ENCODE peak calls at places on chromosomes 6 and 20, in four cellular contexts. One of them, this sample, is unnamed.

GRCh38 chr6:74931567-74931966 is 274.3 kb downstream of the COL12A1 start:
- DNase-seq in GM12878: no peak
- DNase-seq in HCT116: no peak
- DNase-seq in adrenal gland: no peak
- DNase-seq in this sample: no peak

GRCh38 chr6:12137480-12137879 is 125.4 kb downstream of the HIVEP1 start:
- DNase-seq in GM12878: no peak
- DNase-seq in HCT116: no peak
- DNase-seq in adrenal gland: peak
- DNase-seq in this sample: peak

GRCh38 chr6:27867941-27868705 is 44.1 kb downstream of the OR2B2 start:
- DNase-seq in GM12878: no peak
- DNase-seq in adrenal gland: no peak
- DNase-seq in HCT116: no peak
- DNase-seq in this sample: no peak

GRCh38 chr6:2197984-2198383 is 47.4 kb downstream of the GMDS start:
- DNase-seq in GM12878: no peak
- DNase-seq in adrenal gland: no peak
- DNase-seq in HCT116: no peak
- DNase-seq in this sample: no peak

GRCh38 chr6:107128175-107128574 is 12.9 kb upstream of the BEND3 start:
- DNase-seq in GM12878: no peak
- DNase-seq in HCT116: no peak
- DNase-seq in adrenal gland: no peak
- DNase-seq in this sample: no peak

GRCh38 chr6:18978330-18979128 is 591.4 kb downstream of the RNF144B start:
- DNase-seq in HCT116: no peak
- DNase-seq in adrenal gland: no peak
- DNase-seq in GM12878: no peak
- DNase-seq in this sample: peak

GRCh38 chr6:108651781-108652227 is 91.1 kb downstream of the FOXO3 start:
- DNase-seq in HCT116: no peak
- DNase-seq in GM12878: no peak
- DNase-seq in adrenal gland: no peak
- DNase-seq in this sample: peak

GRCh38 chr20:62938105-62938888 is at the start of gene GID8:
- DNase-seq in adrenal gland: peak
- DNase-seq in HCT116: no peak
- DNase-seq in GM12878: no peak
- DNase-seq in this sample: peak

GRCh38 chr6:127791779-127792528 is 108.9 kb downstream of the THEMIS start:
- DNase-seq in HCT116: no peak
- DNase-seq in GM12878: no peak
- DNase-seq in adrenal gland: no peak
- DNase-seq in this sample: no peak

GRCh38 chr20:4916991-4917881 is 84.1 kb downstream of the SLC23A2 start:
- DNase-seq in adrenal gland: no peak
- DNase-seq in GM12878: no peak
- DNase-seq in HCT116: no peak
- DNase-seq in this sample: no peak

GRCh38 chr6:97557355-97557754 is 274.3 kb upstream of the MMS22L start:
- DNase-seq in HCT116: no peak
- DNase-seq in GM12878: no peak
- DNase-seq in adrenal gland: no peak
- DNase-seq in this sample: no peak

GRCh38 chr6:155402656-155403304 is 52.9 kb downstream of the NOX3 start:
- DNase-seq in HCT116: no peak
- DNase-seq in adrenal gland: no peak
- DNase-seq in GM12878: no peak
- DNase-seq in this sample: no peak

GRCh38 chr20:17848249-17848648 is 120.3 kb downstream of the SNX5 start:
- DNase-seq in adrenal gland: no peak
- DNase-seq in GM12878: no peak
- DNase-seq in HCT116: no peak
- DNase-seq in this sample: no peak

GRCh38 chr6:37483917-37484785 is 15.5 kb downstream of the CCDC167 start:
- DNase-seq in HCT116: no peak
- DNase-seq in adrenal gland: peak
- DNase-seq in GM12878: no peak
- DNase-seq in this sample: peak

GRCh38 chr6:107409942-107410341 is 49.4 kb downstream of the PDSS2 start:
- DNase-seq in GM12878: no peak
- DNase-seq in HCT116: no peak
- DNase-seq in adrenal gland: no peak
- DNase-seq in this sample: no peak

GRCh38 chr6:15744824-15745402 is 82.1 kb upstream of the DTNBP1 start:
- DNase-seq in GM12878: no peak
- DNase-seq in HCT116: no peak
- DNase-seq in adrenal gland: no peak
- DNase-seq in this sample: no peak

GRCh38 chr6:159943965-159944598 is 24.8 kb upstream of the IGF2R start:
- DNase-seq in GM12878: no peak
- DNase-seq in adrenal gland: no peak
- DNase-seq in HCT116: no peak
- DNase-seq in this sample: no peak

GRCh38 chr6:159939591-159940016 is 29.3 kb upstream of the IGF2R start:
- DNase-seq in HCT116: no peak
- DNase-seq in adrenal gland: peak
- DNase-seq in GM12878: no peak
- DNase-seq in this sample: peak

GRCh38 chr6:159945801-159946392 is 23.0 kb upstream of the IGF2R start:
- DNase-seq in HCT116: no peak
- DNase-seq in GM12878: no peak
- DNase-seq in adrenal gland: no peak
- DNase-seq in this sample: no peak

GRCh38 chr6:159941286-159942113 is 27.4 kb upstream of the IGF2R start:
- DNase-seq in GM12878: peak
- DNase-seq in HCT116: peak
- DNase-seq in adrenal gland: no peak
- DNase-seq in this sample: no peak

GRCh38 chr6:159943101-159943632 is 25.7 kb upstream of the IGF2R start:
- DNase-seq in GM12878: no peak
- DNase-seq in HCT116: no peak
- DNase-seq in adrenal gland: no peak
- DNase-seq in this sample: no peak
- TF ChIP-seq POLR2A in GM12878: no peak
- TF ChIP-seq POLR2A in HCT116: no peak
- TF ChIP-seq POLR2A in adrenal gland: no peak
- TF ChIP-seq POLR2A in this sample: no peak

GRCh38 chr20:53622247-53623114 is 28.8 kb upstream of the ZNF217 start:
- DNase-seq in GM12878: peak
- DNase-seq in HCT116: no peak
- DNase-seq in adrenal gland: no peak
- DNase-seq in this sample: peak
- TF ChIP-seq POLR2A in GM12878: no peak
- TF ChIP-seq POLR2A in HCT116: no peak
- TF ChIP-seq POLR2A in adrenal gland: no peak
- TF ChIP-seq POLR2A in this sample: no peak

DNA sequence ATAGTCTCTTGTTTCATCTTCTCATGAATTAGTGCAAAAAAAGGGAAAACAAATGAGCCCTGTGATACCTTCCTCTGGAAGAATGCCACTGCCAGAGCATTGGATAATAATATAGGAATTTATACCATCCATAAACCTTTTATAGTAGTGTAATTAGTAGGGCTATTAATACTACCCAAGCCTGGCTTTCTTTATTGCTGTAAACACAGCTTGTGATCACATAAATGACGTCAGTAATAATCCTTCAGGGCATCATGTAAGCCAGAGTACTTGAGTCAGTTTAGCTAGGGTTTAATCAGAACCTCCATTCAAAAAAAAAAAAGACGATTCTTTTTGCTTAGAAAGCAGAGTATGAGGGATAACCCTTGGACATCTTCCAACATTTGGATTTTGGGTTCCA is 264.8 kb downstream of the SLC35F1 start:
- DNase-seq in HCT116: no peak
- DNase-seq in GM12878: no peak
- DNase-seq in adrenal gland: no peak
- DNase-seq in this sample: no peak
- TF ChIP-seq POLR2A in HCT116: no peak
- TF ChIP-seq POLR2A in GM12878: no peak
- TF ChIP-seq POLR2A in adrenal gland: no peak
- TF ChIP-seq POLR2A in this sample: no peak

GRCh38 chr20:50590348-50590664 is 80.1 kb downstream of the PTPN1 start:
- DNase-seq in GM12878: no peak
- DNase-seq in adrenal gland: peak
- DNase-seq in HCT116: no peak
- DNase-seq in this sample: no peak
- TF ChIP-seq POLR2A in GM12878: no peak
- TF ChIP-seq POLR2A in adrenal gland: no peak
- TF ChIP-seq POLR2A in HCT116: no peak
- TF ChIP-seq POLR2A in this sample: no peak

GRCh38 chr6:138546733-138547185 is 47.5 kb upstream of the NHSL1 start:
- DNase-seq in HCT116: no peak
- DNase-seq in GM12878: no peak
- DNase-seq in adrenal gland: no peak
- DNase-seq in this sample: no peak

GRCh38 chr6:138543648-138544047 is 44.4 kb upstream of the NHSL1 start:
- DNase-seq in adrenal gland: no peak
- DNase-seq in HCT116: no peak
- DNase-seq in GM12878: no peak
- DNase-seq in this sample: no peak

GRCh38 chr6:138541793-138542481 is 42.6 kb upstream of the NHSL1 start:
- DNase-seq in GM12878: no peak
- DNase-seq in HCT116: no peak
- DNase-seq in adrenal gland: no peak
- DNase-seq in this sample: no peak

GRCh38 chr6:138544521-138544920 is 45.2 kb upstream of the NHSL1 start:
- DNase-seq in GM12878: no peak
- DNase-seq in HCT116: no peak
- DNase-seq in adrenal gland: no peak
- DNase-seq in this sample: no peak

GRCh38 chr6:138545621-138545980 is 46.3 kb upstream of the NHSL1 start:
- DNase-seq in GM12878: no peak
- DNase-seq in adrenal gland: no peak
- DNase-seq in HCT116: no peak
- DNase-seq in this sample: peak
- TF ChIP-seq POLR2A in GM12878: no peak
- TF ChIP-seq POLR2A in adrenal gland: peak
- TF ChIP-seq POLR2A in HCT116: no peak
- TF ChIP-seq POLR2A in this sample: no peak

GRCh38 chr6:111478064-111478476 is 4.9 kb downstream of the REV3L start:
- DNase-seq in GM12878: no peak
- DNase-seq in HCT116: no peak
- DNase-seq in adrenal gland: no peak
- DNase-seq in this sample: no peak

GRCh38 chr6:111474771-111475170 is 8.2 kb downstream of the REV3L start:
- DNase-seq in GM12878: no peak
- DNase-seq in HCT116: no peak
- DNase-seq in adrenal gland: no peak
- DNase-seq in this sample: no peak

GRCh38 chr6:111474106-111474505 is 8.9 kb downstream of the REV3L start:
- DNase-seq in adrenal gland: no peak
- DNase-seq in GM12878: no peak
- DNase-seq in HCT116: no peak
- DNase-seq in this sample: no peak

GRCh38 chr6:111478749-111479148 is 4.3 kb downstream of the REV3L start:
- DNase-seq in HCT116: peak
- DNase-seq in adrenal gland: no peak
- DNase-seq in GM12878: peak
- DNase-seq in this sample: no peak

DNA sequence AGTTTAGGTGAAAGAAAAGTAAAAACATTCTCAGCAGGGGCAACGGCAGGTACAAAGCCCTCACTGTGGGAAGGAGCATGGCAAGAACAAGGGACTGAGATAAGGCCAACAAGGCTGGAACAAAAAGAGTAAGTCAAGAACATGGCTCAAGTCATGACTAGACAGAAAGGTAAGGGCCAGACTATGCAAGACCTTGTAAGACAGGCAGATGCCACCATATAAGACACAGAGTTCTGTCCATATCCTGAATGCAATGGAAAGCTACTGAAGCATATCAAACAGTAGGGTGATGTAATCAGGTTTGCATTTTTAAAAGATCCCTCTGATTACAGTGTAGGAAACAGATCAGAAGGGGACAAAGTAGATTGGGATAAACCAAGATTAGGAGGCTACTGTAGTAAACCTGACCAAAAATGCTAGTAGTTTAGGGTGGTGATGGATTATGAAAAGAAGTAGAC is 5.5 kb downstream of the REV3L start:
- DNase-seq in HCT116: no peak
- DNase-seq in GM12878: peak
- DNase-seq in adrenal gland: no peak
- DNase-seq in this sample: no peak
- TF ChIP-seq POLR2A in HCT116: no peak
- TF ChIP-seq POLR2A in GM12878: no peak
- TF ChIP-seq POLR2A in adrenal gland: no peak
- TF ChIP-seq POLR2A in this sample: no peak

DNA sequence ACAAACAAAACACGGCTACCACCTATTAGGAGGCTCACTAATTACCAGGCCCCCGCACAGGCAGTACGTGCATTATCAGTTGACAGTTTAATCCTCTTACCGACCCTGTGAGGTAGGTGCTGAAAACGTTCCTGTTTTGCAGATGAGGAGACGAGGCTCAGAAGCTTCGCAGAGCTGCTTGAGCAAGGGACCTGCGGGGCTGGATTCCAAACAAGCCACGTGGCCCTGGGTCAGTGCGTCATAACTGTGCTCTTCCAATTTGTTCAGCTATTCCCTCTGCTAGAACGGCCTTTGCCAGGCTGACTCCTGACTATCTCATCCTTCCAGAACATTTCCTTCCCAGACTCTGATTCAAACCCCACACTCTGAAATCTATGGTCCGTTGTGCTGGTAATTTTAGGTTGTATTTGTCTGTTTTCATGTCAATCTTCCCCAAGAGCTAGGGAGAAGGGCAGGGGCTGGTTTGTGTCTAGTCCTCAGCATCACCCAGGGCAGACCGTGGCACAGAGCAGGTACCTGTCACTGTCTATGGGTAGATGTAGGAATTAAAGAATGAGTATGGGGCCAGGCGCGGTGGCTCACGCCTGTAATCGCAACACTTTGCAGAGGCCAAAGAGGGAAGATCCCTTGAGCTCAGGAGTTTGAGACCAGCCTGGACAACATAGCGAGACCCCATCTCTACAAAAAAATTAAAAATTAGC is 28.8 kb upstream of the TLDC2 start:
- DNase-seq in adrenal gland: peak
- DNase-seq in HCT116: no peak
- DNase-seq in GM12878: no peak
- DNase-seq in this sample: no peak
- TF ChIP-seq POLR2A in adrenal gland: peak
- TF ChIP-seq POLR2A in HCT116: no peak
- TF ChIP-seq POLR2A in GM12878: no peak
- TF ChIP-seq POLR2A in this sample: no peak